ENCODE peak calls at places on chromosomes 16 and 17, in six cellular contexts. One of them, this sample, is unnamed.

GRCh38 chr16:88681709-88682451 is 4.4 kb downstream of the SNAI3 start:
- DNase-seq in stimulated activated CD4-positive, alpha-beta T cell treated with anti-CD3 and anti-CD28 coated beads, Interleukin-1b, Interleukin-23, amount 100 ng/mL, for 48 hours: peak; percentile 87
- DNase-seq in AG08395: no peak
- DNase-seq in left kidney: peak; percentile 52
- DNase-seq in GM12892: peak; percentile 91
- DNase-seq in brain microvascular endothelial cell: no peak
- DNase-seq in this sample: no peak

GRCh38 chr17:13557077-13557476 is 44.7 kb downstream of the HS3ST3A1 start:
- DNase-seq in stimulated activated CD4-positive, alpha-beta T cell treated with anti-CD3 and anti-CD28 coated beads, Interleukin-1b, Interleukin-23, amount 100 ng/mL, for 48 hours: no peak
- DNase-seq in AG08395: peak; percentile 47
- DNase-seq in left kidney: no peak
- DNase-seq in GM12892: no peak
- DNase-seq in brain microvascular endothelial cell: peak; percentile 40
- DNase-seq in this sample: no peak

GRCh38 chr16:11796227-11797165 is 562 bp downstream of the ZC3H7A start:
- DNase-seq in stimulated activated CD4-positive, alpha-beta T cell treated with anti-CD3 and anti-CD28 coated beads, Interleukin-1b, Interleukin-23, amount 100 ng/mL, for 48 hours: peak; percentile 22
- DNase-seq in AG08395: peak; percentile 56
- DNase-seq in left kidney: peak; percentile 71
- DNase-seq in GM12892: no peak
- DNase-seq in brain microvascular endothelial cell: no peak
- DNase-seq in this sample: peak; percentile 53

GRCh38 chr17:27038676-27039075 is 255.2 kb upstream of the WSB1 start:
- DNase-seq in stimulated activated CD4-positive, alpha-beta T cell treated with anti-CD3 and anti-CD28 coated beads, Interleukin-1b, Interleukin-23, amount 100 ng/mL, for 48 hours: no peak
- DNase-seq in AG08395: no peak
- DNase-seq in left kidney: no peak
- DNase-seq in GM12892: no peak
- DNase-seq in brain microvascular endothelial cell: no peak
- DNase-seq in this sample: no peak

GRCh38 chr17:19327039-19327776 is 35.3 kb downstream of the B9D1 start:
- DNase-seq in stimulated activated CD4-positive, alpha-beta T cell treated with anti-CD3 and anti-CD28 coated beads, Interleukin-1b, Interleukin-23, amount 100 ng/mL, for 48 hours: no peak
- DNase-seq in AG08395: peak; percentile 85
- DNase-seq in left kidney: no peak
- DNase-seq in GM12892: no peak
- DNase-seq in brain microvascular endothelial cell: peak; percentile 69
- DNase-seq in this sample: peak; percentile 92

GRCh38 chr17:79043931-79044320 is 20.0 kb downstream of the C1QTNF1 start:
- DNase-seq in stimulated activated CD4-positive, alpha-beta T cell treated with anti-CD3 and anti-CD28 coated beads, Interleukin-1b, Interleukin-23, amount 100 ng/mL, for 48 hours: no peak
- DNase-seq in AG08395: no peak
- DNase-seq in left kidney: no peak
- DNase-seq in GM12892: no peak
- DNase-seq in brain microvascular endothelial cell: no peak
- DNase-seq in this sample: no peak

GRCh38 chr16:90046971-90047713 is 27.9 kb upstream of the DBNDD1 start:
- DNase-seq in stimulated activated CD4-positive, alpha-beta T cell treated with anti-CD3 and anti-CD28 coated beads, Interleukin-1b, Interleukin-23, amount 100 ng/mL, for 48 hours: no peak
- DNase-seq in AG08395: peak; percentile 59
- DNase-seq in left kidney: peak; percentile 45
- DNase-seq in GM12892: no peak
- DNase-seq in brain microvascular endothelial cell: no peak
- DNase-seq in this sample: peak; percentile 47

GRCh38 chr16:68425498-68426354 is 22.6 kb downstream of the SMPD3 start:
- DNase-seq in stimulated activated CD4-positive, alpha-beta T cell treated with anti-CD3 and anti-CD28 coated beads, Interleukin-1b, Interleukin-23, amount 100 ng/mL, for 48 hours: no peak
- DNase-seq in AG08395: no peak
- DNase-seq in left kidney: no peak
- DNase-seq in GM12892: no peak
- DNase-seq in brain microvascular endothelial cell: no peak
- DNase-seq in this sample: no peak

GRCh38 chr16:87993901-87994300 is 42.7 kb downstream of the BANP start:
- DNase-seq in stimulated activated CD4-positive, alpha-beta T cell treated with anti-CD3 and anti-CD28 coated beads, Interleukin-1b, Interleukin-23, amount 100 ng/mL, for 48 hours: no peak
- DNase-seq in AG08395: no peak
- DNase-seq in left kidney: no peak
- DNase-seq in GM12892: no peak
- DNase-seq in brain microvascular endothelial cell: no peak
- DNase-seq in this sample: no peak

GRCh38 chr17:77927777-77928518 is 30.6 kb upstream of the TNRC6C start:
- DNase-seq in stimulated activated CD4-positive, alpha-beta T cell treated with anti-CD3 and anti-CD28 coated beads, Interleukin-1b, Interleukin-23, amount 100 ng/mL, for 48 hours: no peak
- DNase-seq in AG08395: no peak
- DNase-seq in left kidney: peak; percentile 75
- DNase-seq in GM12892: no peak
- DNase-seq in brain microvascular endothelial cell: no peak
- DNase-seq in this sample: no peak

This sample was measured in fibroblast of gingiva.